ENCODE peak calls at places on chromosomes 12 and 14, in seven cellular contexts. E is left ventricle myocardium inferior, F is RWPE1, A is amygdala, H is H54, L is MCF 10A, S is A549. X is an unnamed sample.

GRCh38 chr12:95004610-95005009 is 1.1 kb upstream of the NDUFA12 start:
- DNase-seq in E (no peak), F (no peak), A (no peak), H (no peak), L (no peak), S (no peak), X (no peak)

GRCh38 chr12:84696281-84696680 is 216.3 kb downstream of the SLC6A15 start:
- DNase-seq in E (no peak), F (no peak), A (no peak), H (no peak), L (no peak), S (no peak), X (no peak)

GRCh38 chr14:101406921-101407320 is 154.4 kb upstream of the DIO3 start:
- DNase-seq in E (no peak), F (no peak), A (no peak), H (no peak), L (no peak), S (no peak), X (no peak)

GRCh38 chr14:90740081-90740480 is 76.1 kb downstream of the TTC7B start:
- DNase-seq in E (no peak), F (no peak), A (no peak), H (no peak), L (no peak), S (no peak), X (no peak)

GRCh38 chr12:64236549-64236948 is 14.5 kb upstream of the KICS2 start:
- DNase-seq in E (no peak), F (no peak), A (no peak), H (no peak), L (peak), S (peak), X (no peak)

GRCh38 chr12:12585115-12585862 is 22.6 kb upstream of the DUSP16 start:
- DNase-seq in E (no peak), F (no peak), A (no peak), H (no peak), L (peak), S (no peak), X (no peak)

GRCh38 chr12:93484315-93484981 is 17.1 kb downstream of the MRPL42 start:
- DNase-seq in E (no peak), F (no peak), A (no peak), H (no peak), L (peak), S (peak), X (no peak)

GRCh38 chr14:101558739-101559240 is 2.5 kb upstream of the DIO3 start:
- DNase-seq in E (no peak), F (no peak), A (no peak), H (no peak), L (no peak), S (no peak), X (no peak)

GRCh38 chr14:101962503-101962874 is 1.9 kb upstream of the DYNC1H1 start:
- DNase-seq in E (peak), F (peak), A (no peak), H (peak), L (peak), S (peak), X (no peak)

GRCh38 chr12:1170411-1170810 is 179.4 kb downstream of the ERC1 start:
- DNase-seq in E (no peak), F (no peak), A (no peak), H (no peak), L (no peak), S (no peak), X (no peak)

GRCh38 chr12:132342322-132342721 is 12.9 kb upstream of the GALNT9 start:
- DNase-seq in E (no peak), F (peak), A (no peak), H (no peak), L (peak), S (peak), X (no peak)

GRCh38 chr12:104680070-104680469 is 223.3 kb downstream of the CHST11 start:
- DNase-seq in E (no peak), F (no peak), A (no peak), H (no peak), L (peak), S (peak), X (no peak)

GRCh38 chr12:109193896-109194295 is 77.5 kb downstream of the ACACB start:
- DNase-seq in E (no peak), F (no peak), A (no peak), H (no peak), L (no peak), S (no peak), X (no peak)

GRCh38 chr14:39488600-39488999 is 56.4 kb upstream of the FBXO33 start:
- DNase-seq in E (no peak), F (no peak), A (peak), H (no peak), L (peak), S (no peak), X (no peak)

GRCh38 chr12:116808113-116808786 is 70.1 kb downstream of the RNFT2 start:
- DNase-seq in E (no peak), F (no peak), A (no peak), H (no peak), L (no peak), S (no peak), X (no peak)

X was measured in T-helper 2 cell treated with Interferon-gamma antibody and Interleukin-4, amounts not matched to agents 5 μg/mL and 100 μg/mL, for 36 hours.